ENCODE peak calls at places on chromosomes 7 and 10, in five cellular contexts. D is heart right ventricle, J is heart left ventricle, H is sigmoid colon, O is endothelial cell of umbilical vein. W is an unnamed sample.
A peak's percentile ranks its signal among the peaks of the same experiment; 100 is the strongest.

GRCh38 chr7:121048195-121048594 is 59.7 kb downstream of the CPED1 start:
- DNase-seq in D (no peak), J (no peak), H (no peak), O (no peak), W (no peak)

GRCh38 chr7:75699993-75700392 is 38.7 kb downstream of the HIP1 start:
- DNase-seq in D (no peak), J (no peak), H (no peak), O (no peak), W (no peak)

GRCh38 chr7:144386741-144387140 is 16.8 kb downstream of the NOBOX start:
- DNase-seq in D (no peak), J (no peak), H (no peak), O (no peak), W (no peak)

GRCh38 chr10:102596506-102596971 is 47.7 kb upstream of the TRIM8 start:
- DNase-seq in D (no peak), J (no peak), H (peak; percentile 80), O (peak; percentile 74), W (peak; percentile 65)

GRCh38 chr10:485776-486572 is 203.5 kb downstream of the DIP2C start:
- DNase-seq in D (no peak), J (no peak), H (peak; percentile 86), O (no peak), W (no peak)

GRCh38 chr7:28630350-28630749 is 218.0 kb downstream of the CREB5 start:
- DNase-seq in D (no peak), J (no peak), H (no peak), O (no peak), W (no peak)

GRCh38 chr10:124417846-124418725 is 637 bp downstream of the OAT start:
- DNase-seq in D (peak; percentile 60), J (peak; percentile 59), H (peak; percentile 85), O (peak; percentile 68), W (peak; percentile 56)

GRCh38 chr7:17623546-17624185 is 316.6 kb downstream of the SNX13 start:
- DNase-seq in D (no peak), J (no peak), H (no peak), O (no peak), W (no peak)

GRCh38 chr7:30304177-30304884 is 19.9 kb downstream of the ZNRF2 start:
- DNase-seq in D (no peak), J (no peak), H (no peak), O (no peak), W (no peak)

GRCh38 chr10:80104066-80104926 is 25.8 kb downstream of the TMEM254 start:
- DNase-seq in D (peak; percentile 31), J (no peak), H (no peak), O (peak; percentile 23), W (no peak)

GRCh38 chr10:97549587-97550322 is 22.8 kb upstream of the ANKRD2 start:
- DNase-seq in D (no peak), J (peak; percentile 57), H (no peak), O (no peak), W (peak; percentile 74)

GRCh38 chr7:135584362-135585353 is 26.9 kb downstream of the NUP205 start:
- DNase-seq in D (no peak), J (no peak), H (no peak), O (no peak), W (no peak)

GRCh38 chr7:135704074-135704473 is 23.9 kb downstream of the SLC13A4 start:
- DNase-seq in D (no peak), J (no peak), H (no peak), O (no peak), W (no peak)

GRCh38 chr10:93471110-93471651 is 11.0 kb downstream of the MYOF start:
- DNase-seq in D (no peak), J (no peak), H (peak; percentile 60), O (peak; percentile 97), W (no peak)

GRCh38 chr10:102475451-102476040 is 24.2 kb upstream of the C10orf95 start:
- DNase-seq in D (no peak), J (peak; percentile 16), H (no peak), O (no peak), W (no peak)

GRCh38 chr7:134293029-134293740 is 23.5 kb downstream of the SLC35B4 start:
- DNase-seq in D (no peak), J (no peak), H (peak; percentile 65), O (no peak), W (peak; percentile 37)

GRCh38 chr10:91410638-91411367 is 659 bp downstream of the HECTD2 start:
- DNase-seq in D (peak; percentile 20), J (no peak), H (no peak), O (peak; percentile 57), W (peak; percentile 49)

GRCh38 chr10:49700997-49701396 is 21.5 kb downstream of the C10orf53 start:
- DNase-seq in D (no peak), J (no peak), H (no peak), O (no peak), W (no peak)

GRCh38 chr10:77226871-77227557 is 410.6 kb downstream of the KCNMA1 start:
- DNase-seq in D (no peak), J (no peak), H (no peak), O (no peak), W (no peak)

GRCh38 chr7:92404170-92404614 is 43.1 kb upstream of the GATAD1 start:
- DNase-seq in D (no peak), J (no peak), H (no peak), O (no peak), W (no peak)

GRCh38 chr10:77687621-77688020 is 50.0 kb upstream of the KCNMA1 start:
- DNase-seq in D (no peak), J (no peak), H (no peak), O (no peak), W (no peak)

GRCh38 chr10:98446121-98446655 is 547 bp downstream of the HPS1 start:
- DNase-seq in D (no peak), J (no peak), H (peak; percentile 78), O (peak; percentile 36), W (peak; percentile 59)

GRCh38 chr10:22727663-22728062 is 13.3 kb upstream of the PIP4K2A start:
- DNase-seq in D (no peak), J (no peak), H (no peak), O (no peak), W (no peak)

GRCh38 chr7:108000875-108001758 is 1.8 kb downstream of the LAMB1 start:
- DNase-seq in D (peak; percentile 74), J (peak; percentile 58), H (peak; percentile 78), O (peak; percentile 98), W (peak; percentile 38)

GRCh38 chr7:139648941-139649425 is 125.5 kb downstream of the CLEC2L start:
- DNase-seq in D (peak; percentile 40), J (peak; percentile 55), H (no peak), O (peak; percentile 75), W (no peak)

GRCh38 chr10:122344741-122345258 is 29.7 kb upstream of the PLEKHA1 start:
- DNase-seq in D (no peak), J (peak; percentile 40), H (no peak), O (peak; percentile 20), W (peak; percentile 47)

GRCh38 chr10:75932921-75933320 is 501.5 kb downstream of the LRMDA start:
- DNase-seq in D (no peak), J (no peak), H (no peak), O (no peak), W (no peak)

GRCh38 chr10:32329061-32329460 is 17.9 kb downstream of the EPC1 start:
- DNase-seq in D (no peak), J (no peak), H (no peak), O (no peak), W (no peak)

GRCh38 chr10:117449636-117450035 is 74.4 kb upstream of the PDZD8 start:
- DNase-seq in D (no peak), J (no peak), H (no peak), O (no peak), W (no peak)

GRCh38 chr7:79361214-79361613 is 92.3 kb downstream of the MAGI2 start:
- DNase-seq in D (no peak), J (no peak), H (no peak), O (no peak), W (no peak)

GRCh38 chr10:113111900-113112853 is 162.1 kb downstream of the TCF7L2 start:
- DNase-seq in D (no peak), J (no peak), H (no peak), O (no peak), W (no peak)

GRCh38 chr7:149772236-149772820 is 1.1 kb downstream of the ZNF467 start:
- DNase-seq in D (peak; percentile 35), J (no peak), H (no peak), O (no peak), W (no peak)

GRCh38 chr7:80596933-80597517 is 41.4 kb upstream of the CD36 start:
- DNase-seq in D (no peak), J (no peak), H (no peak), O (no peak), W (no peak)

GRCh38 chr7:94907420-94908203 is at the start of gene PPP1R9A:
- DNase-seq in D (peak; percentile 37), J (peak; percentile 56), H (peak; percentile 66), O (peak; percentile 23), W (peak; percentile 78)
- TF ChIP-seq CTCF in D (peak; percentile 35), J (peak; percentile 15), H (peak; percentile 43), O (no peak), W (peak; percentile 44)

GRCh38 chr10:95482501-95483248 is 78.5 kb downstream of the SORBS1 start:
- DNase-seq in D (no peak), J (no peak), H (no peak), O (no peak), W (no peak)

GRCh38 chr10:95487994-95488393 is 73.2 kb downstream of the SORBS1 start:
- DNase-seq in D (no peak), J (no peak), H (no peak), O (no peak), W (no peak)

GRCh38 chr10:95485445-95485844 is 75.7 kb downstream of the SORBS1 start:
- DNase-seq in D (no peak), J (no peak), H (peak; percentile 39), O (peak; percentile 69), W (no peak)

GRCh38 chr10:95480901-95481491 is 80.2 kb downstream of the SORBS1 start:
- DNase-seq in D (no peak), J (no peak), H (no peak), O (no peak), W (no peak)

DNA sequence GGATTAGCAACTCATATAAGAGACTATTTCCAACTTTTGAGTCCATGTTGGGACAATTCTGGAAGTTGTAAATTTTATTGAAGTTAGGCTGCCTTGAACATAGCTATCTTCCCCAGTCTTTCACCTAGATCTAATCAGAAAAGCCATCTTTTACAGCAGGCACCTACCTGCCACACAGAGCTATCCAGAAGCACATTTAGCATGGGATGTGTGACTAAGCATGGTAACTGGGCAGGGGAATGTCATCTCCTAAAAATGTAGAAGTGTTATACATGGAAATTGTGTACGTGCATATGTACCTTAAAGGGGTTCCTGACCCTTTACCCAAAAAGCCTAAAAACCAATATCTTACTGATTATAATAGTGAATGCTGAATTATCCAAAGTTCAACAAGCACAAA is 76.1 kb downstream of the SORBS1 start:
- DNase-seq in D (no peak), J (no peak), H (no peak), O (peak; percentile 14), W (no peak)
- H3K27ac ChIP-seq in D (peak overlapping the region; percentile 59), J (peak overlapping the region; percentile 15), H (peak overlapping the region; percentile 84), O (no peak overlapping the region), W (peak overlapping the region; percentile 8)

DNA sequence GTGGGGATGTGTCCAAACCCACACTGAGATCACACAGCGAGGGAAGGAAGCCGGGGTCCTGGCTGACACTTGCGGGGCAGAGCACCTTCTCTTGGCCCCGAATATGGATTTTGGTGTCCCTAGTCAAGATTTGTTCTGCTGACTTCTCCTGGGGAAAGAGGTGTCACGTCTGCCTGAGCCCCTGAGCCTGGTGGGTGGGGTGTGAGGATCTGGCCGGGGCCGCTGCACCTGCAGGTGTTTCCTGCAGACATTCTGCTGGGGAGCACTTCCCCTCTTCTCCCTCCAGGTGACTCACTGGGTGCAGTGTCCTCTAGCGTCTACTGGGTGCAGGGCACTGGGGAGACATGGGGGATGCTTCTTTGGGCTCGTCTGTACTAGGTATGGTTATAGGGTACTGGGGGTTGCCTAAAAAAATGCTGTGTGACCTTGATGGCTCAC is 99.2 kb downstream of the GRK5 start:
- DNase-seq in D (no peak), J (no peak), H (no peak), O (peak; percentile 70), W (no peak)
- TF ChIP-seq CTCF in D (no peak), J (no peak), H (peak; percentile 23), O (peak; percentile 11), W (no peak)

GRCh38 chr7:101382937-101383336 is 20.3 kb downstream of the COL26A1 start:
- DNase-seq in D (no peak), J (no peak), H (no peak), O (no peak), W (no peak)
- H3K27ac ChIP-seq in D (no peak overlapping the region), J (no peak overlapping the region), H (no peak overlapping the region), O (no peak overlapping the region), W (no peak overlapping the region)

W was measured in dorsolateral prefrontal cortex.